ENCODE peak calls at places on chromosomes 5 and 9, in five cellular contexts. R is fibroblast of lung; B is BJ; Z is kidney epithelial cell; E is CD8-positive, alpha-beta T cell. K is an unnamed sample.

GRCh38 chr5:132487095-132487428 is 3.5 kb downstream of the IRF1 start:
- DNase-seq in R (no peak), B (no peak), Z (no peak), E (no peak), K (no peak)

GRCh38 chr5:177309351-177310191 is 2.1 kb downstream of the MXD3 start:
- DNase-seq in R (peak), B (no peak), Z (no peak), E (peak), K (peak)

GRCh38 chr5:175816348-175816747 is 55.0 kb upstream of the CPLX2 start:
- DNase-seq in R (no peak), B (no peak), Z (no peak), E (no peak), K (no peak)

GRCh38 chr9:127664678-127665507 is 41.9 kb upstream of the CFAP157 start:
- DNase-seq in R (no peak), B (peak), Z (no peak), E (no peak), K (no peak)

GRCh38 chr9:33480976-33481375 is 7.3 kb upstream of the NOL6 start:
- DNase-seq in R (no peak), B (no peak), Z (no peak), E (no peak), K (no peak)

GRCh38 chr5:44943637-44944036 is 134.9 kb downstream of the MRPS30 start:
- DNase-seq in R (peak), B (no peak), Z (no peak), E (no peak), K (no peak)

GRCh38 chr5:80937591-80937990 is 22.6 kb upstream of the RASGRF2 start:
- DNase-seq in R (peak), B (no peak), Z (no peak), E (no peak), K (no peak)

GRCh38 chr9:110303136-110303535 is 34.5 kb downstream of the TXNDC8 start:
- DNase-seq in R (peak), B (peak), Z (no peak), E (no peak), K (no peak)

GRCh38 chr9:117682955-117683710 is 21.1 kb upstream of the TLR4 start:
- DNase-seq in R (no peak), B (no peak), Z (no peak), E (no peak), K (no peak)

GRCh38 chr5:34587355-34588241 is 68.5 kb upstream of the RAI14 start:
- DNase-seq in R (peak), B (no peak), Z (no peak), E (no peak), K (no peak)

GRCh38 chr5:76855961-76856360 is 6.1 kb downstream of the S100Z start:
- DNase-seq in R (no peak), B (no peak), Z (no peak), E (no peak), K (no peak)

GRCh38 chr9:97645720-97646119 is 12.1 kb downstream of the NCBP1 start:
- DNase-seq in R (no peak), B (no peak), Z (no peak), E (no peak), K (no peak)

GRCh38 chr5:86964889-86965288 is 302.8 kb upstream of the RASA1 start:
- DNase-seq in R (no peak), B (no peak), Z (no peak), E (no peak), K (no peak)

GRCh38 chr9:124708633-124709032 is 62.5 kb downstream of the NR6A1 start:
- DNase-seq in R (no peak), B (peak), Z (peak), E (no peak), K (no peak)

GRCh38 chr5:178247481-178248456 is 15.2 kb upstream of the PHYKPL start:
- DNase-seq in R (no peak), B (no peak), Z (no peak), E (no peak), K (no peak)

GRCh38 chr9:34636791-34637355 is 714 bp downstream of the SIGMAR1 start:
- DNase-seq in R (peak), B (no peak), Z (no peak), E (no peak), K (no peak)

GRCh38 chr5:133251296-133252132 is 199.7 kb downstream of the HSPA4 start:
- DNase-seq in R (no peak), B (no peak), Z (no peak), E (no peak), K (no peak)

GRCh38 chr5:141529002-141529401 is 40.1 kb downstream of the PCDHGC5 start:
- DNase-seq in R (peak), B (no peak), Z (no peak), E (no peak), K (no peak)

GRCh38 chr9:14315754-14316573 is 2.0 kb upstream of the NFIB start:
- DNase-seq in R (peak), B (no peak), Z (no peak), E (no peak), K (no peak)

GRCh38 chr9:134433909-134434895 is 107.9 kb downstream of the RXRA start:
- DNase-seq in R (no peak), B (no peak), Z (no peak), E (no peak), K (no peak)

GRCh38 chr9:105887679-105888078 is 193.3 kb downstream of the TMEM38B start:
- DNase-seq in R (no peak), B (no peak), Z (no peak), E (no peak), K (no peak)

GRCh38 chr5:53472720-53473510 is 7.5 kb upstream of the FST start:
- DNase-seq in R (no peak), B (no peak), Z (no peak), E (no peak), K (no peak)

GRCh38 chr5:151178779-151179488 is 21.4 kb upstream of the ANXA6 start:
- DNase-seq in R (no peak), B (no peak), Z (no peak), E (no peak), K (no peak)

GRCh38 chr5:143933434-143933833 is 121.5 kb downstream of the HMHB1 start:
- DNase-seq in R (no peak), B (no peak), Z (no peak), E (no peak), K (no peak)

GRCh38 chr9:33106372-33106771 is 29.9 kb upstream of the SMU1 start:
- DNase-seq in R (no peak), B (no peak), Z (no peak), E (no peak), K (no peak)

GRCh38 chr9:134476256-134476941 is 150.1 kb downstream of the RXRA start:
- DNase-seq in R (no peak), B (no peak), Z (no peak), E (no peak), K (no peak)

GRCh38 chr5:75340714-75341478 is 3.9 kb downstream of the HMGCR start:
- DNase-seq in R (no peak), B (no peak), Z (no peak), E (no peak), K (no peak)

GRCh38 chr9:90907056-90907445 is 105.4 kb downstream of the SYK start:
- DNase-seq in R (no peak), B (no peak), Z (no peak), E (no peak), K (no peak)

GRCh38 chr5:95823738-95824609 is 1.4 kb upstream of the GLRX start:
- DNase-seq in R (peak), B (peak), Z (peak), E (peak), K (no peak)

GRCh38 chr5:67375606-67376005 is 179.0 kb upstream of the CD180 start:
- DNase-seq in R (no peak), B (no peak), Z (no peak), E (no peak), K (no peak)

GRCh38 chr5:67371924-67372323 is 175.3 kb upstream of the CD180 start:
- DNase-seq in R (no peak), B (no peak), Z (no peak), E (no peak), K (no peak)

GRCh38 chr5:67373518-67373917 is 176.9 kb upstream of the CD180 start:
- DNase-seq in R (no peak), B (no peak), Z (no peak), E (no peak), K (no peak)

GRCh38 chr5:67372887-67373286 is 176.3 kb upstream of the CD180 start:
- DNase-seq in R (no peak), B (no peak), Z (no peak), E (no peak), K (no peak)

GRCh38 chr5:67374378-67374777 is 177.8 kb upstream of the CD180 start:
- DNase-seq in R (no peak), B (no peak), Z (no peak), E (no peak), K (no peak)
- TF ChIP-seq CTCF in R (no peak), B (no peak), Z (no peak), E (no peak), K (no peak)

DNA sequence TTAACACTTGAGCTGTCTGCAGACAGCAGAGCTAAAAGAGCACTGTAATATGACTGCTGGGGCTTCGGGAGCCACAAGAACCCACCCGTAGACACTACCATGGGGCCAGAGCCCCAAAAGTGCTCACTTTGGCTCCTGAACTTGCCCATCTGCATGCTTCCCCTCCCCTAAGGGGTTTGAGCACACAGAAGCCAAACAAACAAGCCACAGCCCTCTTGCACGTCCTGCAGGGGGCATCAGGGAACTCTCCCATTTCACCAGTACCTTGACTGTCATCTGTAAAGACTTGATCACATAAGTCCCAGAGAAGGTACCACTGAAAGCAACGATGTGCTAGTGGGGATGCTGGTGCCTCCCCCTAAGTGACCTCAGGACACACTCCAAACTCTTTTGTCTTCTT is 681.8 kb downstream of the SEMA5A start:
- DNase-seq in R (peak), B (no peak), Z (no peak), E (no peak), K (no peak)
- TF ChIP-seq CTCF in R (peak), B (peak), Z (peak), E (no peak), K (peak)

GRCh38 chr5:38420246-38420645 is 136.2 kb downstream of the LIFR start:
- DNase-seq in R (no peak), B (no peak), Z (no peak), E (no peak), K (no peak)
- TF ChIP-seq CTCF in R (no peak), B (no peak), Z (no peak), E (no peak), K (no peak)

GRCh38 chr5:180545248-180545647 is 46.1 kb downstream of the SCGB3A1 start:
- DNase-seq in R (no peak), B (no peak), Z (no peak), E (no peak), K (no peak)

GRCh38 chr5:180540050-180540694 is 46.0 kb downstream of the CNOT6 start:
- DNase-seq in R (no peak), B (no peak), Z (no peak), E (no peak), K (no peak)

DNA sequence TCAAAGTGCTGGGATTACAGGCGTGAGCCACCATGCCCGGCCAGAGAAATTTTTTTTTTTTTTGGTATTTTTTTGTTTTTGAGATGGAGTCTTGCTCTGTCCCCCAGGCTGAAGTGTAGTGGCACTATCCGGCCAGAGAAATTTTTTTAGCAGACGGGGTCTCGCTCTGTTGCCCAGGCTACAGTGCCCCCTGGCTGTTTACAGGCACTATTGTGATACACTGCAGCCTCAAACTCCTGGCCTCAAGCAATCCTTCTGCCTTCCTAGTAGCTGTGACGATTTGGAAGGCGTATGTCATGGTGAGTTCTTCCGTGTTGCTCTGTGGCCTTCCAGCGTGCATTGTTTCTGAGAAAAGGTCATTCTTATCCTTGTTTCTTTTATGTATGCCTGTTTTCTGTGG is 47.5 kb downstream of the CNOT6 start:
- DNase-seq in R (no peak), B (no peak), Z (no peak), E (no peak), K (no peak)
- TF ChIP-seq CTCF in R (no peak), B (no peak), Z (no peak), E (no peak), K (peak)

GRCh38 chr5:161414896-161415295 is 131.6 kb downstream of the GABRB2 start:
- DNase-seq in R (no peak), B (no peak), Z (no peak), E (no peak), K (no peak)

GRCh38 chr5:161410640-161411039 is 135.9 kb downstream of the GABRB2 start:
- DNase-seq in R (no peak), B (no peak), Z (no peak), E (no peak), K (no peak)

GRCh38 chr5:161414037-161414436 is 132.5 kb downstream of the GABRB2 start:
- DNase-seq in R (no peak), B (no peak), Z (no peak), E (no peak), K (no peak)

GRCh38 chr5:161411156-161411555 is 135.4 kb downstream of the GABRB2 start:
- DNase-seq in R (no peak), B (no peak), Z (no peak), E (no peak), K (no peak)

DNA sequence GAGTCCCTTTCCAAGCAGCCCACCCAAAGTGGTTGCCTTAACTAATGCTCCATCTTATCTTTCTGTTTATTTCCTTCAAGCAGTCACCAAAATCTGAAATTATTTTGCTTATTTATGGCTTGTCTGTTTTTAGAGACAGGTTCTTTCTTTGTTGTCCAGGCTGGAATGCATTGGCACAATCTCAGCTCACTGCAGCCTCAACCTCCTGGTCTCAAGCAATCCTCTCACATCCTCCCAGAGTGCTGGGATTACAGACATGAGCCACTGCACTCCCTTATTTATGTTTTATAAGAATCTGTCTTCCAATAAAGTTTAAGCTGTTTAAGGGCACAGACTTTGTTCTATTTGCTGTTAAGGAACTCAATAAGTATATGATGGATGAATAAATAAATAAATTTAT is 133.7 kb downstream of the GABRB2 start:
- DNase-seq in R (no peak), B (no peak), Z (no peak), E (no peak), K (no peak)
- TF ChIP-seq CTCF in R (no peak), B (no peak), Z (no peak), E (no peak), K (no peak)

GRCh38 chr9:120868676-120869359 is 8.2 kb downstream of the PHF19 start:
- DNase-seq in R (peak), B (peak), Z (peak), E (peak), K (peak)

GRCh38 chr9:120869726-120870125 is 7.3 kb downstream of the PHF19 start:
- DNase-seq in R (no peak), B (no peak), Z (no peak), E (no peak), K (no peak)

GRCh38 chr9:120867676-120868338 is 9.2 kb downstream of the PHF19 start:
- DNase-seq in R (no peak), B (no peak), Z (no peak), E (no peak), K (no peak)

GRCh38 chr9:120869360-120869687 is 7.7 kb downstream of the PHF19 start:
- DNase-seq in R (no peak), B (no peak), Z (no peak), E (no peak), K (no peak)

DNA sequence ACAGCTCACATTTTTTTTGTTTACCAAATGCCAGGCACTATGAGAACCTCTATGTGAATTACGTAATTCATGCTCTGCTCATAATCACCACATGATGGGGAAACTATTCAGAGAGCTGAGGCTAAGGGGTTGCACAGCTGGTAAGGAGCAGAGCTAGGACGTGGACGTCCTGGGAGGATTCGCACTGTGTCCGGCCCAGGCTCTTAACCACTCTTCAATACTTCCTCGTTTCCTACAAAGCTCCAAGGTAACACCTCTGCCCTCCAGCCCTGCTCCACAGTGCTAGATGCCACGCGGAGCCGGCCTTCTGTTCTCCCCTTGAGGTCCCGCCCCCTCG is 8.7 kb downstream of the PHF19 start:
- DNase-seq in R (peak), B (peak), Z (no peak), E (no peak), K (no peak)
- TF ChIP-seq CTCF in R (no peak), B (no peak), Z (no peak), E (no peak), K (no peak)

DNA sequence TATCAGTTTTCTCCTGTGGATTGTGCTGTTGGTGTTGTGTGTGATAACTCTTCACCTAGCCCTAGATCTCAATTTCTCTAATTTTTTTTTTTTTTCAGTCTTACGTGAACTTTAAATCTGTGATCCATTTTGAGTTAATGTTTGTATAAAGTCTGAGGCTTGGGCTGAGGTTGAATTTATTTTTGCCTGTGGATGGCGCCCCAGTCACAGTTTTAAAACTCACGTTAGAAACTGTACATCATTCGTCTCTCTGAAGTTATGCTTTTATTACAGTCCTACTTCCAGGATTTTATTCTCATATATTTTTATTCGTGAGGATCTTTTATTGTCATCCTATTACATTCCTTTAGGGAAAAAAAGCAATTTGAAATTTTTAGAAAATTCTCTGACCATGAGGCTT is 103.1 kb downstream of the EHMT1 start:
- DNase-seq in R (no peak), B (no peak), Z (no peak), E (no peak), K (no peak)
- TF ChIP-seq CTCF in R (no peak), B (no peak), Z (no peak), E (peak), K (peak)

GRCh38 chr5:126339215-126339805 is 83.9 kb upstream of the GRAMD2B start:
- DNase-seq in R (peak), B (no peak), Z (no peak), E (peak), K (peak)
- TF ChIP-seq CTCF in R (peak), B (peak), Z (peak), E (peak), K (peak)

GRCh38 chr9:35656841-35657326 is 935 bp downstream of the RMRP start:
- DNase-seq in R (no peak), B (no peak), Z (no peak), E (no peak), K (no peak)

GRCh38 chr9:35658144-35658893 is at the start of gene CCDC107:
- DNase-seq in R (peak), B (no peak), Z (no peak), E (peak), K (peak)

GRCh38 chr9:35657327-35658143 is at the start of gene RMRP:
- DNase-seq in R (peak), B (peak), Z (peak), E (peak), K (peak)

GRCh38 chr9:35659340-35659739 is 1.2 kb downstream of the CCDC107 start:
- DNase-seq in R (no peak), B (no peak), Z (no peak), E (no peak), K (no peak)

DNA sequence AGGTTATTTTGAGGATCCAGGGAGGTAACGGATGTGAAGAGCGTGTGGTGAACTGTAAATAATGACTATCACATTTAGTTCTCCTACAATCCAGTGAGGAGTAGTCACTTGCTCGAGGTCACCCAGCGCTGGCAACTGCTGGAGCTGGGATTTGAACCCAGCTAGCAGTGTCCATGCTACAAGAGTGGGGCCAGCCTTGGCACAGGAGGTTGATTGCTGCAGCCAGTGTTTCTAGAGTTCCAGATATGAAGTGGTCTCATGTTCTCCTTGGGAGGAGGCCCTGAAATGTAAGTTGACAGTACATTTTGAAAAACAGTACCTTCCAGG is 765 bp downstream of the CCDC107 start:
- DNase-seq in R (peak), B (no peak), Z (no peak), E (no peak), K (no peak)
- TF ChIP-seq CTCF in R (no peak), B (no peak), Z (no peak), E (no peak), K (no peak)